ENCODE peak calls at places on chromosome 2, in five cellular contexts. E is renal cortical epithelial cell; J is NCI-H2081; R is stimulated activated CD4-positive, alpha-beta T cell treated with anti-CD3 and anti-CD28 coated beads, Interleukin-2, amount 100 ng/mL, for 48 hours; L is AG08396. V is an unnamed sample.

GRCh38 chr2:178804791-178805190 is 2.4 kb downstream of the TTN start:
- DNase-seq in E (peak; percentile 36), J (no peak), R (no peak), L (no peak), V (peak; percentile 56)

GRCh38 chr2:8984152-8984551 is 19.3 kb downstream of the MBOAT2 start:
- DNase-seq in E (no peak), J (no peak), R (no peak), L (no peak), V (no peak)

GRCh38 chr2:232894746-232895145 is 24.7 kb downstream of the SNORC start:
- DNase-seq in E (no peak), J (no peak), R (no peak), L (no peak), V (no peak)

GRCh38 chr2:231034291-231034882 is 2.9 kb upstream of the C2orf72 start:
- DNase-seq in E (peak; percentile 19), J (no peak), R (no peak), L (no peak), V (no peak)

GRCh38 chr2:230413465-230413864 is 2.5 kb upstream of the SP100 start:
- DNase-seq in E (no peak), J (no peak), R (no peak), L (no peak), V (no peak)

GRCh38 chr2:35846-36245 is 10.5 kb downstream of the FAM110C start:
- DNase-seq in E (peak; percentile 33), J (no peak), R (no peak), L (no peak), V (peak; percentile 89)

GRCh38 chr2:184599875-184600227 is 1.5 kb downstream of the ZNF804A start:
- DNase-seq in E (no peak), J (no peak), R (no peak), L (peak; percentile 21), V (no peak)

GRCh38 chr2:172927381-172928357 is 148.0 kb upstream of the MAP3K20 start:
- DNase-seq in E (peak; percentile 63), J (no peak), R (no peak), L (peak; percentile 21), V (no peak)

GRCh38 chr2:128477026-128477820 is 158.6 kb upstream of the HS6ST1 start:
- DNase-seq in E (no peak), J (no peak), R (no peak), L (no peak), V (no peak)

GRCh38 chr2:19574788-19575260 is 216.4 kb upstream of the OSR1 start:
- DNase-seq in E (no peak), J (peak; percentile 93), R (no peak), L (peak; percentile 54), V (no peak)

GRCh38 chr2:235054497-235054896 is 102.7 kb downstream of the SH3BP4 start:
- DNase-seq in E (no peak), J (no peak), R (no peak), L (no peak), V (no peak)

GRCh38 chr2:232009639-232010274 is 48.2 kb downstream of the DIS3L2 start:
- DNase-seq in E (no peak), J (no peak), R (no peak), L (no peak), V (no peak)

GRCh38 chr2:238565031-238565430 is 138.3 kb downstream of the ASB1 start:
- DNase-seq in E (no peak), J (no peak), R (no peak), L (no peak), V (no peak)

GRCh38 chr2:71615769-71616730 is 162.7 kb downstream of the DYSF start:
- DNase-seq in E (no peak), J (no peak), R (no peak), L (peak; percentile 2), V (no peak)

GRCh38 chr2:170798996-170799395 is 17.7 kb upstream of the GAD1 start:
- DNase-seq in E (no peak), J (no peak), R (no peak), L (no peak), V (no peak)

GRCh38 chr2:55581435-55581834 is 36.0 kb downstream of the PPP4R3B start:
- DNase-seq in E (no peak), J (no peak), R (no peak), L (no peak), V (peak; percentile 35)

GRCh38 chr2:206774871-206775270 is 9.5 kb downstream of the FASTKD2 start:
- DNase-seq in E (no peak), J (no peak), R (no peak), L (no peak), V (no peak)

GRCh38 chr2:111239107-111239506 is 118.4 kb downstream of the BCL2L11 start:
- DNase-seq in E (no peak), J (no peak), R (no peak), L (no peak), V (no peak)

GRCh38 chr2:9311488-9311887 is 104.9 kb downstream of the ASAP2 start:
- DNase-seq in E (no peak), J (no peak), R (no peak), L (peak; percentile 77), V (no peak)

GRCh38 chr2:86319700-86320369 is 17.6 kb downstream of the REEP1 start:
- DNase-seq in E (no peak), J (no peak), R (no peak), L (no peak), V (no peak)

GRCh38 chr2:172674034-172674967 is 61.3 kb upstream of the RAPGEF4 start:
- DNase-seq in E (no peak), J (no peak), R (peak; percentile 44), L (no peak), V (no peak)

GRCh38 chr2:96888082-96889011 is 18.5 kb upstream of the SEMA4C start:
- DNase-seq in E (no peak), J (peak; percentile 61), R (no peak), L (peak; percentile 37), V (peak; percentile 72)

GRCh38 chr2:101431486-101431885 is 43.4 kb downstream of the RFX8 start:
- DNase-seq in E (no peak), J (no peak), R (no peak), L (no peak), V (no peak)

GRCh38 chr2:124778076-124778475 is 753.0 kb downstream of the CNTNAP5 start:
- DNase-seq in E (peak; percentile 2), J (no peak), R (no peak), L (no peak), V (no peak)

GRCh38 chr2:237879058-237879430 is 19.6 kb downstream of the RAMP1 start:
- DNase-seq in E (peak; percentile 47), J (peak; percentile 84), R (no peak), L (no peak), V (no peak)

GRCh38 chr2:214899751-214900150 is 90.3 kb upstream of the BARD1 start:
- DNase-seq in E (peak; percentile 12), J (peak; percentile 56), R (no peak), L (no peak), V (no peak)

GRCh38 chr2:177897278-177897677 is 175.3 kb downstream of the PDE11A start:
- DNase-seq in E (no peak), J (no peak), R (no peak), L (no peak), V (no peak)